ENCODE peak calls at places on chromosome 10, in eight cellular contexts. P is neural crest cell, S is fibroblast of lung, N is WTC11, E is cardiac muscle cell, X is HepG2, M is left ventricle myocardium inferior, V is IMR-90. K is an unnamed sample.

GRCh38 chr10:132363921-132364593 is 32.1 kb downstream of the LRRC27 start:
- DNase-seq in P (no peak), S (no peak), N (no peak), E (peak), X (peak), M (no peak), V (no peak), K (peak)

GRCh38 chr10:62082729-62083412 is 181.4 kb downstream of the ARID5B start:
- DNase-seq in P (no peak), S (peak), N (no peak), E (peak), X (peak), M (no peak), V (peak), K (no peak)

GRCh38 chr10:72253002-72253401 is 20.7 kb upstream of the DDIT4 start:
- DNase-seq in P (no peak), S (no peak), N (no peak), E (no peak), X (no peak), M (peak), V (no peak), K (no peak)

GRCh38 chr10:69153227-69153626 is 26.8 kb upstream of the SUPV3L1 start:
- DNase-seq in P (no peak), S (no peak), N (no peak), E (no peak), X (no peak), M (no peak), V (no peak), K (no peak)

GRCh38 chr10:14670551-14671240 is 104.0 kb downstream of the FAM107B start:
- DNase-seq in P (no peak), S (peak), N (no peak), E (no peak), X (no peak), M (no peak), V (peak), K (peak)

GRCh38 chr10:91798736-91799579 is 732 bp downstream of the TNKS2 start:
- DNase-seq in P (no peak), S (peak), N (peak), E (no peak), X (peak), M (peak), V (peak), K (peak)

GRCh38 chr10:110075726-110076125 is 67.9 kb downstream of the ADD3 start:
- DNase-seq in P (no peak), S (no peak), N (no peak), E (no peak), X (no peak), M (no peak), V (no peak), K (no peak)

GRCh38 chr10:14383266-14383665 is 52.5 kb upstream of the FRMD4A start:
- DNase-seq in P (no peak), S (no peak), N (no peak), E (no peak), X (no peak), M (no peak), V (peak), K (no peak)

GRCh38 chr10:16105082-16105481 is 244.8 kb upstream of the MINDY3 start:
- DNase-seq in P (no peak), S (no peak), N (no peak), E (no peak), X (no peak), M (no peak), V (no peak), K (no peak)

GRCh38 chr10:102342462-102342861 is 53.0 kb upstream of the NFKB2 start:
- DNase-seq in P (no peak), S (no peak), N (peak), E (no peak), X (no peak), M (no peak), V (peak), K (no peak)

GRCh38 chr10:4427524-4427923 is 398.5 kb upstream of the AKR1E2 start:
- DNase-seq in P (no peak), S (peak), N (no peak), E (no peak), X (no peak), M (no peak), V (no peak), K (no peak)

GRCh38 chr10:68981074-68981473 is 7.5 kb upstream of the KIFBP start:
- DNase-seq in P (no peak), S (peak), N (no peak), E (no peak), X (peak), M (no peak), V (no peak), K (peak)

GRCh38 chr10:133438711-133439273 is 14.4 kb upstream of the SPRN start:
- DNase-seq in P (no peak), S (no peak), N (no peak), E (no peak), X (peak), M (no peak), V (no peak), K (no peak)
- TF ChIP-seq CTCF in P (no peak), S (peak), N (no peak), E (peak), X (peak), M (no peak), V (peak), K (no peak)

DNA sequence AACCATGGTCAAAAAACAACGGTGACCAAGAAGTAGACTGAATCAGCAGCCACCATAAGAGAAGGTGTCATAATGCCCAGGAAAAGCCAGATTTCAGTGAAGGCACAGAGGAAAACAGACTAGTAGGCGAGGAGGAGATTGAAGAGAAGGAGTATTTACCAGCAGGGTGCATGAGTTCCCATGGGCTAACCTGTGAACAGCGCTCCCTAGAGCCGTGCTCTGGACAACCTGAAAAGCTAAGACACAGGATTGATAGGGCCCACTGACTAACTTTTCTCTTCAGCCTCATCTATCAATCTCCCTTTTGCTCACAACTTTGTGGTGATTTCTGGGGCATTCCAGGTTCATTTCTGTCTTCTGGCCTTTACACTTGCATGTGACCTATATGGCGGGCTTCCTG is 12.9 kb downstream of the ANKRD22 start:
- DNase-seq in P (no peak), S (no peak), N (no peak), E (no peak), X (no peak), M (no peak), V (no peak), K (no peak)
- TF ChIP-seq CTCF in P (no peak), S (no peak), N (no peak), E (no peak), X (no peak), M (no peak), V (no peak), K (no peak)

GRCh38 chr10:117162093-117163021 is 24.3 kb upstream of the VAX1 start:
- DNase-seq in P (no peak), S (no peak), N (peak), E (no peak), X (no peak), M (no peak), V (no peak), K (no peak)
- TF ChIP-seq CTCF in P (no peak), S (no peak), N (no peak), E (no peak), X (no peak), M (no peak), V (no peak), K (no peak)

GRCh38 chr10:11482306-11482705 is 129.1 kb downstream of the USP6NL start:
- DNase-seq in P (no peak), S (no peak), N (no peak), E (no peak), X (no peak), M (no peak), V (no peak), K (no peak)
- TF ChIP-seq CTCF in P (peak), S (no peak), N (no peak), E (no peak), X (no peak), M (no peak), V (no peak), K (no peak)

GRCh38 chr10:100342627-100342972 is 4.4 kb upstream of the SCD start:
- DNase-seq in P (no peak), S (no peak), N (no peak), E (no peak), X (no peak), M (no peak), V (no peak), K (no peak)
- TF ChIP-seq CTCF in P (no peak), S (no peak), N (no peak), E (no peak), X (no peak), M (no peak), V (no peak), K (no peak)